ENCODE peak calls at places on chromosomes 4 and X, in six cellular contexts. Y is T-helper 1 cell; G is stimulated activated CD4-positive, alpha-beta T cell treated with anti-CD3 and anti-CD28 coated beads, Interleukin-2, amount 100 ng/mL, for 24 hours; R is WTC11; T is fibroblast of the conjunctiva; V is suprapubic skin. Q is an unnamed sample.

GRCh38 chr4:185227713-185228278 is 18.4 kb downstream of the SNX25 start:
- DNase-seq in Y (no peak), G (no peak), R (no peak), T (no peak), V (no peak), Q (no peak)

GRCh38 chrX:150429577-150429976 is 66.5 kb downstream of the MAMLD1 start:
- DNase-seq in Y (no peak), G (no peak), R (no peak), T (peak; percentile 29), V (no peak), Q (no peak)

GRCh38 chr4:8892556-8893226 is 21.1 kb upstream of the HMX1 start:
- DNase-seq in Y (no peak), G (no peak), R (no peak), T (no peak), V (no peak), Q (no peak)

GRCh38 chr4:144709159-144709558 is 63.2 kb downstream of the HHIP start:
- DNase-seq in Y (no peak), G (no peak), R (no peak), T (no peak), V (no peak), Q (no peak)

GRCh38 chr4:122798101-122798500 is 28.5 kb upstream of the FGF2 start:
- DNase-seq in Y (no peak), G (peak; percentile 8), R (peak; percentile 41), T (peak; percentile 96), V (no peak), Q (no peak)

GRCh38 chr4:172547724-172548123 is 620.9 kb upstream of the GALNT7 start:
- DNase-seq in Y (no peak), G (no peak), R (no peak), T (no peak), V (no peak), Q (no peak)

GRCh38 chr4:154626793-154627484 is 14.5 kb upstream of the FGG start:
- DNase-seq in Y (no peak), G (peak; percentile 74), R (peak; percentile 84), T (peak; percentile 6), V (peak; percentile 59), Q (no peak)

GRCh38 chrX:154441984-154442707 is 1.8 kb upstream of the FAM50A start:
- DNase-seq in Y (no peak), G (no peak), R (no peak), T (no peak), V (no peak), Q (no peak)

GRCh38 chr4:168887809-168888208 is 122.2 kb downstream of the CBR4 start:
- DNase-seq in Y (no peak), G (no peak), R (no peak), T (no peak), V (no peak), Q (no peak)

GRCh38 chr4:72376901-72377300 is 192.1 kb downstream of the ADAMTS3 start:
- DNase-seq in Y (no peak), G (no peak), R (no peak), T (no peak), V (no peak), Q (no peak)